ENCODE peak calls at places on chromosomes 13 and 19, in six cellular contexts. X is activated T-cell treated with anti-CD3 and anti-CD28 coated beads for 1 hour; U is stimulated activated CD4-positive, alpha-beta T cell treated with anti-CD3 and anti-CD28 coated beads, Interleukin-1b, Interleukin-23, amount 100 ng/mL, for 1 hour; W is NCI-H345; B is effector CD8-positive, alpha-beta T cell; D is EH. E is an unnamed sample.

GRCh38 chr13:107883561-107884175 is 331.7 kb downstream of the LIG4 start:
- DNase-seq in X (no peak), U (no peak), W (no peak), B (no peak), D (no peak), E (no peak)

GRCh38 chr13:34967851-34968562 is 25.9 kb downstream of the NBEA start:
- DNase-seq in X (no peak), U (no peak), W (peak), B (no peak), D (no peak), E (no peak)

GRCh38 chr19:13054605-13055212 is 47.9 kb downstream of the LYL1 start:
- DNase-seq in X (no peak), U (no peak), W (no peak), B (no peak), D (no peak), E (no peak)

GRCh38 chr19:30671622-30672051 is 299.5 kb downstream of the ZNF536 start:
- DNase-seq in X (no peak), U (no peak), W (no peak), B (no peak), D (peak), E (no peak)

GRCh38 chr13:114194853-114195252 is 15.8 kb downstream of the CFAP97D2 start:
- DNase-seq in X (no peak), U (no peak), W (no peak), B (no peak), D (no peak), E (no peak)

GRCh38 chr13:94140027-94140426 is 339.5 kb downstream of the DCT start:
- DNase-seq in X (no peak), U (no peak), W (no peak), B (no peak), D (no peak), E (no peak)

GRCh38 chr13:27406178-27406939 is 18.1 kb upstream of the GTF3A start:
- DNase-seq in X (no peak), U (no peak), W (peak), B (no peak), D (peak), E (no peak)

GRCh38 chr19:42363614-42364346 is 26.3 kb downstream of the CNFN start:
- DNase-seq in X (no peak), U (no peak), W (no peak), B (no peak), D (no peak), E (no peak)

GRCh38 chr19:58395220-58395978 is at the start of gene RNF225:
- DNase-seq in X (no peak), U (no peak), W (peak), B (no peak), D (no peak), E (peak)

GRCh38 chr13:91135949-91136348 is 211.5 kb upstream of the MIR17HG start:
- DNase-seq in X (no peak), U (no peak), W (no peak), B (no peak), D (no peak), E (no peak)

GRCh38 chr13:114131581-114132418 is 623 bp downstream of the RASA3 start:
- DNase-seq in X (no peak), U (no peak), W (peak), B (no peak), D (peak), E (no peak)

GRCh38 chr13:110448230-110448629 is 113.3 kb downstream of the RAB20 start:
- DNase-seq in X (no peak), U (no peak), W (no peak), B (no peak), D (peak), E (no peak)

GRCh38 chr19:6481541-6482342 is at the start of gene DENND1C:
- DNase-seq in X (peak), U (no peak), W (no peak), B (peak), D (peak), E (peak)